ENCODE peak calls at places on chromosome 3, in five cellular contexts. Z is GM04504, S is body of pancreas, F is brain pericyte, A is psoas muscle. W is an unnamed sample.

GRCh38 chr3:45927881-45928280 is 15.4 kb upstream of the CXCR6 start:
- DNase-seq in Z (no peak), S (no peak), F (no peak), A (no peak), W (no peak)

GRCh38 chr3:160577551-160578195 is 12.3 kb upstream of the KPNA4 start:
- DNase-seq in S (peak; percentile 40), Z (no peak), A (no peak), F (no peak), W (no peak)

GRCh38 chr3:123586966-123587365 is 2.1 kb upstream of the HACD2 start:
- DNase-seq in S (no peak), Z (no peak), A (no peak), F (no peak), W (no peak)

GRCh38 chr3:183515968-183516851 is 39.3 kb downstream of the KLHL6 start:
- DNase-seq in Z (no peak), A (no peak), F (no peak), S (peak; percentile 50), W (no peak)

GRCh38 chr3:98966862-98967554 is 65.5 kb upstream of the DCBLD2 start:
- DNase-seq in F (no peak), A (no peak), S (no peak), Z (no peak), W (no peak)

GRCh38 chr3:60775956-60776355 is 475.3 kb downstream of the FHIT start:
- DNase-seq in A (no peak), F (no peak), S (no peak), Z (no peak), W (no peak)

GRCh38 chr3:30986551-30986950 is 92.1 kb upstream of the GADL1 start:
- DNase-seq in Z (no peak), A (no peak), F (no peak), S (no peak), W (no peak)

GRCh38 chr3:71987089-71987735 is 202.3 kb upstream of the PROK2 start:
- DNase-seq in F (no peak), S (no peak), Z (no peak), A (no peak), W (no peak)

GRCh38 chr3:60758169-60758568 is 493.1 kb downstream of the FHIT start:
- DNase-seq in S (no peak), Z (no peak), A (no peak), F (no peak), W (no peak)

GRCh38 chr3:42501681-42502428 is 588 bp upstream of the VIPR1 start:
- DNase-seq in A (peak; percentile 51), F (no peak), Z (no peak), S (peak; percentile 55), W (peak; percentile 16)